ENCODE peak calls at places on chromosome 20, in five cellular contexts. C is H9, I is WTC11, O is uterus, J is A549. T is an unnamed sample.

GRCh38 chr20:10955166-10955565 is 281.4 kb upstream of the JAG1 start:
- DNase-seq in C (no peak), I (no peak), O (no peak), J (no peak), T (no peak)

GRCh38 chr20:44733341-44734069 is 12.2 kb upstream of the KCNK15 start:
- DNase-seq in C (peak; percentile 77), I (peak; percentile 84), O (peak; percentile 74), J (peak; percentile 69), T (peak; percentile 66)

GRCh38 chr20:5531318-5532081 is 214.7 kb upstream of the PROKR2 start:
- DNase-seq in C (no peak), I (no peak), O (no peak), J (no peak), T (no peak)

GRCh38 chr20:23629542-23630391 is 8.0 kb downstream of the CST3 start:
- DNase-seq in C (no peak), I (no peak), O (no peak), J (no peak), T (no peak)

GRCh38 chr20:37326666-37327065 is 19.3 kb upstream of the SRC start:
- DNase-seq in C (no peak), I (no peak), O (no peak), J (no peak), T (no peak)

GRCh38 chr20:8036771-8037170 is 17.2 kb upstream of the TMX4 start:
- DNase-seq in C (no peak), I (no peak), O (no peak), J (no peak), T (no peak)

GRCh38 chr20:57610261-57610952 is 9.8 kb downstream of the ZBP1 start:
- DNase-seq in C (no peak), I (no peak), O (no peak), J (no peak), T (peak; percentile 45)

GRCh38 chr20:37342231-37343177 is 3.4 kb upstream of the SRC start:
- DNase-seq in C (peak; percentile 30), I (no peak), O (no peak), J (peak; percentile 48), T (no peak)

GRCh38 chr20:40683221-40683893 is 5.7 kb downstream of the MAFB start:
- DNase-seq in C (peak; percentile 47), I (peak; percentile 49), O (no peak), J (no peak), T (peak; percentile 59)

GRCh38 chr20:24773751-24774201 is 175.3 kb upstream of the CST7 start:
- DNase-seq in C (peak; percentile 7), I (no peak), O (no peak), J (peak; percentile 69), T (no peak)

GRCh38 chr20:53208110-53208908 is 236.2 kb downstream of the TSHZ2 start:
- DNase-seq in C (peak; percentile 75), I (peak; percentile 81), O (no peak), J (no peak), T (peak; percentile 26)

GRCh38 chr20:44692932-44693476 is 22.2 kb upstream of the CCN5 start:
- DNase-seq in C (peak; percentile 58), I (no peak), O (peak; percentile 77), J (peak; percentile 92), T (no peak)

GRCh38 chr20:38651154-38651553 is 49.5 kb downstream of the ARHGAP40 start:
- DNase-seq in C (no peak), I (no peak), O (no peak), J (no peak), T (no peak)

GRCh38 chr20:35271904-35272303 is 6.0 kb downstream of the MMP24OS start:
- DNase-seq in C (no peak), I (no peak), O (no peak), J (no peak), T (no peak)

GRCh38 chr20:44720617-44720993 is 5.4 kb downstream of the CCN5 start:
- DNase-seq in C (no peak), I (no peak), O (no peak), J (peak; percentile 96), T (no peak)

GRCh38 chr20:16469395-16469905 is 103.8 kb downstream of the KIF16B start:
- DNase-seq in C (no peak), I (no peak), O (no peak), J (no peak), T (no peak)

GRCh38 chr20:25273046-25273445 is 25.2 kb downstream of the PYGB start:
- DNase-seq in C (no peak), I (peak; percentile 4), O (peak; percentile 7), J (no peak), T (no peak)

GRCh38 chr20:46520540-46520939 is 7.2 kb upstream of the ZNF334 start:
- DNase-seq in C (no peak), I (no peak), O (no peak), J (no peak), T (no peak)

GRCh38 chr20:46031701-46032254 is 2.8 kb downstream of the SLC12A5 start:
- DNase-seq in C (peak; percentile 61), I (peak; percentile 71), O (no peak), J (no peak), T (peak; percentile 59)

GRCh38 chr20:32152421-32153155 is 43.1 kb downstream of the TM9SF4 start:
- DNase-seq in C (no peak), I (no peak), O (no peak), J (no peak), T (no peak)

GRCh38 chr20:32153156-32153665 is 43.7 kb downstream of the TM9SF4 start:
- DNase-seq in C (no peak), I (no peak), O (no peak), J (no peak), T (no peak)

GRCh38 chr20:32157611-32158010 is 48.1 kb downstream of the TM9SF4 start:
- DNase-seq in C (no peak), I (no peak), O (no peak), J (no peak), T (no peak)

GRCh38 chr20:32153771-32154170 is 44.3 kb downstream of the TM9SF4 start:
- DNase-seq in C (no peak), I (no peak), O (no peak), J (no peak), T (no peak)

DNA sequence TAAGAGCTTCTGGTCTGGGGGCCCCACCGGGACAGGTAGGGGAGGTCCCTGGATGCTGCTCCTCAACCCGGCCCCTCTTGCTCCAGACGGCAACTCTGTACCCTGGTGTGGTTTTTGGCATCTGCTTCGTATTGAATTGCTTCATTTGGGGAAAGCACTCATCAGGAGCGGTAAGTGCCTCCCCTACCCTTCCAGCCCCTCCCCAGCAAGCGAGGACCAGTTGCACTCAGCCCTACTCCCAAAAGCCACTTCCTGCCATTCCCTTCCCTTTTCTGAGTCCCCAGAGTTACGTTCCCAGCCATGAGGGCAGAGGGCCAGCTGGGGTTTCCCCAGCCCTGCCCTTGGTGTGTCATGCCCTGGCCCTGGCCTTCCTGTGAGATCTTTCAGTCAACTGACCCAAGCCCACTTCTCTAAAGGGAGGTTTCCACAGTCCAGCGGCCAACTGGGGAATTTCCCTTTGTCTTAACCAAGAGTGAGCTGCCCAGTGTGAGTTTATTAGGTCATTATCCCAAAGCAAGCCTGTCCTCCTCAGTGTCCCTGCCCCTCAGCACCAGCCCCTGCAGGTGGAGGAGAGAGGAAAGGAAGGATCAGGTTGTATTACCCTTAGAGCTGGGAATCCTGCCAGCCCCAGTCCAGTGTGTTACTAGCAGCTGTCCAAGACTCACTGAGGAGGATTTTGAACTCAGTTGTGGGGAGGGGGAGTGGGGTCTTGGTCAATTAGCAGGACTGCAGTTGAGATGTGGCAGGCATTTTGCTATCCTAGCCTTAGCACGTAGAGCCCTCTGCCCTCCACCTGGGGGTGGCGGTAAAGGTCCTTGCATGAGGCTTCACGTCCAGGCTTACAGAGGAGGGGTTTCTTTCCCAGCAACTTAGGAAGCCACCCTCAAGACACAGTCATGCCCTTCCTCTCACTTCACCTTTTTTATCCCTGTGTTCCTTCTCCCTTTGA is 45.8 kb downstream of the TM9SF4 start:
- DNase-seq in C (peak; percentile 72), I (peak; percentile 70), O (peak; percentile 68), J (peak; percentile 10), T (peak; percentile 59)
- TF ChIP-seq CTCF in C (peak; percentile 79), I (no peak), O (peak; percentile 41), J (no peak), T (peak; percentile 48)

DNA sequence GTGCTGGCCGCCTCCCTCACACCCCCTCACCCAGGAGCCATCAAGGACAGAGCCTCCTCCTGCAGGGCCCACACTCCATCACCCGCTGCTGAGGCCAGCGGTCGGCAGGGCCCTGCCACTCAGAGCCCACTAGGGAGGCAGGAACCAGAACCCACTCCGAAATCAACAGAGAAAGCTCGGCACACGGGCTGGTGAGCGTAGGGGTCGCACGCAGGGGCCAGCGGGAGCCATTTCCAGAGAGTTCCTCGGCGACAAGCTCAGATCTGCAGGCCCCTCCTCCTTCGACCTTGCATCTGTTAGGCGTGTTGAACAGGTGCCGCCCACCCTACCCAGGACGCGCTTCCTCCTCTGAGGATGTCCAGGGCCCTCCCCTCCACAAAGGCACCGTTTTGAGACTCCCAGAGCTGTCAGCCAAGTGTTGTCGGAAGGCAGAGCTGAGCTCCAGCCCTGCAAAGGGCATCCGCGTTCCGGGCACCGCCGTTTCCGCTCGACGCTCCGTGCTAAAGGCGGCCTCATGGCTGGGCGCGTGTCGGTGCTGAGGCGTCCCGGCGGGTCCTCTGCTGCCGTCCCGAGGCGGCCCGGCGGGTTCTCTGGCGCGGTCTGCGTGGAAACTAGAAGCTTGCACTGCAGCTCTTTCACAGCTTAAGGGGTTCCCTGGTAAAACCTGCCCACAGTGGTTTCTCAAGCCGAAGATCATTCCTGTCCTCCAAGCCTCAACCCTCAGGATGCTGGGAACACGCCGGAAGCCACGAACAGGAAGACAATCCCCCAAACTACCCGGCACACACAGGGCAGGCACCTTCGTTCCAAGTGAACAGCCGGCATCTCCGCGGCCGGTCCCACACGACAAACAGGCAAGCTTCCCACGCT is 6.8 kb downstream of the KCNQ2 start:
- DNase-seq in C (no peak), I (no peak), O (no peak), J (no peak), T (no peak)
- TF ChIP-seq CTCF in C (no peak), I (no peak), O (no peak), J (no peak), T (no peak)

GRCh38 chr20:59770270-59770669 is 163.2 kb downstream of the SYCP2 start:
- DNase-seq in C (no peak), I (no peak), O (no peak), J (no peak), T (no peak)
- TF ChIP-seq CTCF in C (peak; percentile 63), I (no peak), O (no peak), J (no peak), T (no peak)

DNA sequence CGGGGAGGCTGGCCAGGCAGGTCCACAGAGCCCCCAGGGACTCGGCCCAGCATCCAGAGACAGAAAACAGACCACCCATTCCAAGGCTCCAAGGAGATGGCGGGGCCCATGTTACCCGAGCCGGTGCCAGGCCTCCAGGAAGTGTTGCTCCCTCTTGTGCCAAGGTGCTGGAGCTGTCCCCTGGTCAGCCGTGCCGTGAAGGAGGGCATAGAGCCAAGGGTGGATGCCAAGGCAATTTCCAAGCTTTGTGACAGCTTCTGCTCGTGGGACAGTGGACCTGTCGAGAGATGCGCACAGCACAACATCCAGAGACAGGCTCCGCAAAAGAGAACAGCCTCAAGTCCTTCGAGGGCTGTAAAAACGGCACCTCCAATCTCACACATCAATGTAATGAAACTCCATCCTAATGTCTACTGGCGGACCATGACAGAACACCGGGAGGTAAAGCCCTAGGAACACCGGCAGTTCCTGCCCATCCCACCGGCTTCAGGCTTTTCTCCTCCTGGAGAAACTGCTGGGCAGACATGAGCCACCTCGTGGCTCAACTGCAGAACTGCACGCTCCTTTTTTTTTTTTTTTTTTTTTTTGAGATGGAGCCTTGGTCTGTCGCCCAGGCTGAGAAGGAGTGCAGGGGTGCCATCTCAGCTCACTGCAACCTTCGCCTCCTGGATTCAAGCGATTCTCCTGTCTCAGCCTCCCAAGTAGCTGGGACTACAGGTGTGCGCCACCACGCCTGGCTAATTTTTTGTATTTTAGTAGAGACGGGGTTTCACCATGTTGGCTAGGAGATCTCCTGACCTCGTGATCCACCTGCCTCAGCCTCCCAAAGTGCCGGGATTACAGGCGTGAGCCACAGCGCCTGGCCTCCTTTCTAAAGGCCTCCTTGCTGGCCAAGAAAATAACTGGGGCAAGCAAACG is 30.9 kb upstream of the AVP start:
- DNase-seq in C (peak; percentile 73), I (peak; percentile 63), O (peak; percentile 27), J (peak; percentile 97), T (peak; percentile 47)
- TF ChIP-seq CTCF in C (peak; percentile 81), I (peak; percentile 72), O (peak; percentile 67), J (peak; percentile 81), T (peak; percentile 79)